ENCODE peak calls at places on chromosomes 3 and 15, in ten cellular contexts. O is progenitor cell of endocrine pancreas; C is CD8-positive, alpha-beta memory T cell; F is GM23338; G is NT2/D1; D is HCEC 1CT; Y is GM10248; A is anterior cingulate cortex; R is hepatic stellate cell; T is activated CD4-positive, alpha-beta T cell treated with anti-CD3 and anti-CD28 coated beads for 36 hours. J is an unnamed sample.

GRCh38 chr3:661356-661755 is 431.5 kb upstream of the CNTN6 start:
- DNase-seq in C (no peak), T (no peak), O (no peak), R (no peak), A (no peak), G (no peak), Y (no peak), F (no peak), D (no peak), J (no peak)

GRCh38 chr3:58608648-58609047 is 31.5 kb upstream of the FAM107A start:
- DNase-seq in F (no peak), Y (no peak), D (no peak), R (no peak), C (no peak), O (no peak), G (no peak), T (no peak), A (no peak), J (no peak)

GRCh38 chr15:34335176-34335575 is 2.4 kb downstream of the SLC12A6 start:
- DNase-seq in R (peak; percentile 22), O (no peak), F (no peak), Y (no peak), T (no peak), D (no peak), C (no peak), G (no peak), A (no peak), J (no peak)

GRCh38 chr15:95922431-95922830 is 408.1 kb upstream of the NR2F2 start:
- DNase-seq in D (no peak), C (no peak), T (no peak), O (no peak), Y (no peak), R (no peak), A (no peak), G (no peak), F (no peak), J (no peak)

GRCh38 chr3:189800436-189800835 is 169.2 kb downstream of the TP63 start:
- DNase-seq in G (no peak), T (no peak), Y (no peak), O (no peak), A (no peak), C (no peak), R (no peak), F (no peak), D (no peak), J (no peak)

GRCh38 chr3:124283644-124284008 is 291.7 kb upstream of the ROPN1 start:
- DNase-seq in G (no peak), Y (no peak), O (no peak), D (no peak), R (no peak), A (no peak), C (no peak), T (no peak), F (no peak), J (no peak)

GRCh38 chr3:116140100-116140689 is 305.1 kb downstream of the LSAMP start:
- DNase-seq in Y (no peak), C (no peak), G (no peak), F (peak; percentile 53), D (peak; percentile 52), T (no peak), O (no peak), R (no peak), A (no peak), J (no peak)

GRCh38 chr3:30686176-30686575 is 79.8 kb downstream of the TGFBR2 start:
- DNase-seq in D (no peak), F (no peak), R (no peak), C (no peak), A (no peak), O (no peak), Y (no peak), G (no peak), T (no peak), J (no peak)

GRCh38 chr3:116005404-116005803 is 382.1 kb downstream of the GAP43 start:
- DNase-seq in F (no peak), D (peak; percentile 90), Y (no peak), R (peak; percentile 27), A (no peak), T (no peak), O (no peak), C (no peak), G (no peak), J (peak; percentile 73)

GRCh38 chr3:49641292-49641691 is 32.9 kb upstream of the APEH start:
- DNase-seq in F (no peak), G (no peak), C (no peak), A (no peak), D (no peak), T (no peak), O (no peak), Y (no peak), R (no peak), J (no peak)

GRCh38 chr3:142354076-142354475 is 93.8 kb downstream of the XRN1 start:
- DNase-seq in Y (no peak), C (no peak), G (no peak), F (no peak), T (no peak), R (no peak), O (no peak), D (no peak), A (no peak), J (no peak)

GRCh38 chr3:65385805-65386204 is 652.9 kb downstream of the MAGI1 start:
- DNase-seq in C (no peak), O (no peak), D (no peak), Y (no peak), R (no peak), A (no peak), F (no peak), T (no peak), G (no peak), J (no peak)

GRCh38 chr3:42500909-42501308 is 1.5 kb upstream of the VIPR1 start:
- DNase-seq in O (no peak), F (peak; percentile 53), T (no peak), C (no peak), Y (no peak), D (no peak), A (no peak), R (no peak), G (no peak), J (no peak)

GRCh38 chr3:71466483-71466882 is 117.0 kb downstream of the FOXP1 start:
- DNase-seq in R (no peak), Y (no peak), G (no peak), A (no peak), O (no peak), D (no peak), F (no peak), C (no peak), T (no peak), J (no peak)

GRCh38 chr3:128787256-128788253 is 61.6 kb downstream of the RAB7A start:
- DNase-seq in T (peak; percentile 62), G (no peak), C (peak; percentile 17), R (no peak), Y (peak; percentile 37), O (no peak), F (peak; percentile 82), D (peak; percentile 83), A (no peak), J (peak; percentile 85)

GRCh38 chr15:79171320-79172031 is 80.9 kb upstream of the RASGRF1 start:
- DNase-seq in D (no peak), Y (no peak), R (no peak), G (no peak), O (no peak), A (no peak), F (no peak), T (no peak), C (no peak), J (peak; percentile 78)

GRCh38 chr3:182412066-182412465 is 381.2 kb upstream of the ATP11B start:
- DNase-seq in R (no peak), O (no peak), G (no peak), T (no peak), Y (no peak), D (no peak), F (no peak), C (no peak), A (no peak), J (no peak)

GRCh38 chr15:56798639-56799038 is 65.3 kb upstream of the ZNF280D start:
- DNase-seq in G (no peak), C (no peak), F (no peak), O (no peak), D (no peak), R (no peak), T (peak; percentile 67), A (no peak), Y (no peak), J (no peak)

GRCh38 chr3:100260081-100260684 is 609 bp upstream of the TBC1D23 start:
- DNase-seq in T (no peak), G (peak; percentile 11), A (peak; percentile 22), C (no peak), R (peak; percentile 50), Y (no peak), F (peak; percentile 81), O (peak; percentile 13), D (peak; percentile 64), J (peak; percentile 69)

GRCh38 chr15:68730491-68731317 is 90.0 kb downstream of the ANP32A start:
- DNase-seq in F (peak; percentile 78), D (peak; percentile 39), G (peak; percentile 55), R (peak; percentile 29), C (peak; percentile 3), T (peak; percentile 43), Y (peak; percentile 48), O (no peak), A (peak; percentile 28), J (peak; percentile 82)

GRCh38 chr3:9201895-9202294 is 47.6 kb downstream of the SRGAP3 start:
- DNase-seq in O (no peak), F (no peak), C (no peak), Y (no peak), R (no peak), D (no peak), A (no peak), G (no peak), T (no peak), J (no peak)

GRCh38 chr3:172317984-172318383 is 130.3 kb downstream of the GHSR start:
- DNase-seq in D (peak; percentile 97), Y (peak; percentile 44), A (no peak), T (no peak), C (no peak), R (peak; percentile 86), O (no peak), G (peak; percentile 9), F (no peak), J (no peak)

GRCh38 chr3:58025824-58026579 is 17.8 kb downstream of the FLNB start:
- DNase-seq in F (no peak), C (no peak), R (no peak), T (no peak), A (no peak), O (no peak), G (no peak), Y (no peak), D (no peak), J (no peak)

GRCh38 chr3:125916376-125916978 is 52.5 kb upstream of the ROPN1B start:
- DNase-seq in R (peak; percentile 82), C (peak; percentile 95), T (peak; percentile 99), G (peak; percentile 93), D (peak; percentile 91), A (peak; percentile 97), F (peak; percentile 93), O (peak; percentile 91), Y (peak; percentile 92), J (peak; percentile 98)

GRCh38 chr3:82259994-82260393 is 498.5 kb upstream of the GBE1 start:
- DNase-seq in O (no peak), G (no peak), D (no peak), F (no peak), T (no peak), R (no peak), A (no peak), C (no peak), Y (no peak), J (no peak)

GRCh38 chr15:94655249-94655648 is 423.9 kb downstream of the MCTP2 start:
- DNase-seq in A (no peak), G (no peak), C (no peak), O (no peak), T (no peak), Y (no peak), D (no peak), R (no peak), F (no peak), J (peak; percentile 29)

GRCh38 chr3:151209652-151210051 is 6.6 kb upstream of the GPR171 start:
- DNase-seq in T (no peak), F (no peak), D (no peak), A (no peak), O (no peak), G (no peak), R (no peak), C (no peak), Y (no peak), J (no peak)

GRCh38 chr3:30341851-30342250 is 264.6 kb upstream of the TGFBR2 start:
- DNase-seq in O (no peak), C (no peak), G (no peak), Y (no peak), F (no peak), T (no peak), A (no peak), D (peak; percentile 32), R (no peak), J (no peak)